ENCODE peak calls at places on chromosomes 5 and 9, in eight cellular contexts. P is upper lobe of right lung, O is astrocyte of the spinal cord, W is MCF 10A, K is IMR-90, U is breast epithelium, R is HFFc6, C is B cell. M is an unnamed sample.

GRCh38 chr5:151459680-151460079 is 12.3 kb downstream of the SLC36A1 start:
- DNase-seq in P (no peak), O (no peak), W (no peak), K (peak), U (no peak), R (peak), C (no peak), M (no peak)

GRCh38 chr9:103126494-103126893 is 131.4 kb downstream of the CYLC2 start:
- DNase-seq in P (no peak), O (no peak), W (no peak), K (no peak), U (no peak), R (no peak), C (no peak), M (no peak)

GRCh38 chr5:1337490-1338195 is 7.3 kb downstream of the CLPTM1L start:
- DNase-seq in P (no peak), O (no peak), W (no peak), K (no peak), U (no peak), R (no peak), C (no peak), M (no peak)

GRCh38 chr9:129027685-129028191 is 393 bp downstream of the SH3GLB2 start:
- DNase-seq in P (no peak), O (no peak), W (peak), K (no peak), U (no peak), R (no peak), C (no peak), M (no peak)

GRCh38 chr5:50715001-50715400 is 48.6 kb downstream of the PARP8 start:
- DNase-seq in P (no peak), O (no peak), W (no peak), K (no peak), U (no peak), R (no peak), C (no peak), M (no peak)

GRCh38 chr5:179373101-179373934 is 28.1 kb upstream of the ADAMTS2 start:
- DNase-seq in P (no peak), O (no peak), W (no peak), K (no peak), U (peak), R (no peak), C (no peak), M (no peak)

GRCh38 chr9:85237478-85237877 is 504.3 kb downstream of the AGTPBP1 start:
- DNase-seq in P (no peak), O (peak), W (no peak), K (no peak), U (no peak), R (no peak), C (no peak), M (no peak)

GRCh38 chr9:33082135-33082534 is 5.7 kb upstream of the SMU1 start:
- DNase-seq in P (no peak), O (no peak), W (no peak), K (no peak), U (no peak), R (no peak), C (no peak), M (no peak)

GRCh38 chr5:6875376-6875775 is 162.1 kb downstream of the TENT4A start:
- DNase-seq in P (no peak), O (no peak), W (peak), K (no peak), U (no peak), R (no peak), C (no peak), M (no peak)

GRCh38 chr9:91248707-91249106 is 113.0 kb downstream of the AUH start:
- DNase-seq in P (no peak), O (no peak), W (no peak), K (peak), U (no peak), R (no peak), C (no peak), M (no peak)

GRCh38 chr9:91255327-91255726 is 106.4 kb downstream of the AUH start:
- DNase-seq in P (no peak), O (peak), W (no peak), K (peak), U (no peak), R (peak), C (no peak), M (no peak)

GRCh38 chr9:91256235-91256634 is 105.5 kb downstream of the AUH start:
- DNase-seq in P (no peak), O (no peak), W (no peak), K (no peak), U (no peak), R (no peak), C (no peak), M (no peak)

GRCh38 chr9:91258448-91258847 is 103.3 kb downstream of the AUH start:
- DNase-seq in P (no peak), O (no peak), W (no peak), K (no peak), U (no peak), R (no peak), C (no peak), M (no peak)

GRCh38 chr9:91253488-91253887 is 108.2 kb downstream of the AUH start:
- DNase-seq in P (no peak), O (no peak), W (peak), K (peak), U (no peak), R (peak), C (no peak), M (no peak)
- TF ChIP-seq CTCF in P (peak), O (no peak), W (peak), K (no peak), U (no peak), R (peak), C (no peak), M (no peak)

DNA sequence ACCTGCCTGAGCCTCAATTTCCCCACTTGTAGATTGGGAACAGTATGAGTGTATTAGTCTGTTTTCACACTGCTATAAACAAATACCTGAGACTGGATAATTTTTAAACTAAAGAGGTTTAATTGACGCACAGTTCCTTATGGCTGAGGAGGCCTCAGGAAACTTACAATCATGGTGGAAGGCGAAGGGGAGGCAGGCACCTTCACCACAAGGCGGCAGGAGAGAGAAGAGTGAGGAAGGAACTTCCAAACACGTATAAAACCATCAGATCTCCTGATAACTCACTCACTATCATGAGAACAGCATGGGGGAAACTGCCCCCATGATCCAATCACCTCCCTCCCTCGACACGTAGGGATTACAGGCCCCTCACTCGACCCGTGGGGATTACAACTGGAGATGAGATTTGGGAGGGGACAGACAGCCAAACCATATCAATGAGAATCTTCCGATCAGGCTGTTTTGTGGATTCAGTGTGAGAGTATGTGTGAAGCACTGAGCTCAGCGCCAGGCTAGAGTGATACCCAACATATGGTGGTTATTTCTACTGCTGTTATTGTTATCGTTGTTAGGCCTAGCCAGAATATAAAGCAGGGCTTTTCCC is 14.6 kb upstream of the LMX1B start:
- DNase-seq in P (no peak), O (no peak), W (no peak), K (no peak), U (no peak), R (no peak), C (no peak), M (no peak)
- TF ChIP-seq CTCF in P (no peak), O (peak), W (no peak), K (peak), U (no peak), R (peak), C (no peak), M (peak)

GRCh38 chr5:77080905-77081304 is 6.2 kb downstream of the ZBED3 start:
- DNase-seq in P (no peak), O (no peak), W (no peak), K (no peak), U (no peak), R (no peak), C (no peak), M (no peak)

GRCh38 chr5:77082280-77082679 is 4.8 kb downstream of the ZBED3 start:
- DNase-seq in P (no peak), O (no peak), W (no peak), K (no peak), U (no peak), R (no peak), C (no peak), M (no peak)

GRCh38 chr5:77083088-77083487 is 4.0 kb downstream of the ZBED3 start:
- DNase-seq in P (no peak), O (no peak), W (no peak), K (no peak), U (no peak), R (no peak), C (no peak), M (no peak)

GRCh38 chr5:77087484-77088291 is 603 bp upstream of the ZBED3 start:
- DNase-seq in P (peak), O (peak), W (no peak), K (peak), U (no peak), R (no peak), C (no peak), M (no peak)

GRCh38 chr5:77086611-77087483 is at the start of gene ZBED3:
- DNase-seq in P (peak), O (peak), W (peak), K (peak), U (no peak), R (peak), C (peak), M (peak)
- TF ChIP-seq CTCF in P (peak), O (peak), W (no peak), K (no peak), U (no peak), R (peak), C (peak), M (peak)

DNA sequence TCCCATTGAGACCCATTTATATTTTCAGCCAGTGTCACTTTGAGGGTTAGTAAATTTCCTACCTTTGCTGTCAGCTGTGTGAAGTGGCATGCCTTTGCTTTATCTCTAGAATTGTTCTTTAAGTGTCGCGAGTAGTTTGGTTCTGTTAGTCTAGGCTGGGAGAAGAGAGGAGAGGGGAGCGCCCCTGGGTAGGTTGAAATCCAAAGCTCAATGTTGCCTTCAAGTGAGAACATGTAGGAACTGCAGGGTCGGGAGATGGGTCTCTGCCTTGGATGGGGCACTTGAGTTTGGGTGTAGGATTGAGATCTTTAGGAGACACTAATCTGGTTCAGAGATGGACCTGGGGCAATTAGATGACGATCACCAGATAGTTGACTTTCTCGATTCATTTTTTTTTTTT is 46.3 kb downstream of the STC2 start:
- DNase-seq in P (no peak), O (no peak), W (peak), K (peak), U (no peak), R (no peak), C (no peak), M (no peak)
- TF ChIP-seq CTCF in P (no peak), O (peak), W (peak), K (peak), U (no peak), R (peak), C (no peak), M (peak)